ENCODE peak calls at places on chromosomes 1 and 21, in eight cellular contexts. One of them, this sample, is unnamed. For H3K4me1, the result is how much of the 10 kb centered on the place peaks cover.

GRCh38 chr1:190754769-190755168 is 277.1 kb upstream of the BRINP3 start:
- DNase-seq in breast epithelium: no peak
- DNase-seq in suprapubic skin: no peak
- DNase-seq in K562: no peak
- DNase-seq in GM23338: no peak
- DNase-seq in SK-N-SH: peak
- DNase-seq in transverse colon: no peak
- DNase-seq in spleen: no peak
- DNase-seq in this sample: no peak

GRCh38 chr1:110192541-110192940 is 17.6 kb upstream of the KCNC4 start:
- DNase-seq in breast epithelium: no peak
- DNase-seq in suprapubic skin: no peak
- DNase-seq in K562: no peak
- DNase-seq in GM23338: no peak
- DNase-seq in SK-N-SH: no peak
- DNase-seq in transverse colon: no peak
- DNase-seq in spleen: no peak
- DNase-seq in this sample: no peak

GRCh38 chr1:247857069-247857985 is at the start of gene TRIM58:
- DNase-seq in breast epithelium: no peak
- DNase-seq in suprapubic skin: no peak
- DNase-seq in K562: peak
- DNase-seq in GM23338: peak
- DNase-seq in SK-N-SH: peak
- DNase-seq in transverse colon: peak
- DNase-seq in spleen: peak
- DNase-seq in this sample: no peak

GRCh38 chr1:202664083-202664482 is 46.2 kb downstream of the SYT2 start:
- DNase-seq in breast epithelium: no peak
- DNase-seq in suprapubic skin: no peak
- DNase-seq in K562: no peak
- DNase-seq in GM23338: no peak
- DNase-seq in SK-N-SH: no peak
- DNase-seq in transverse colon: no peak
- DNase-seq in spleen: no peak
- DNase-seq in this sample: no peak

GRCh38 chr1:116268211-116268610 is 104.8 kb upstream of the ATP1A1 start:
- DNase-seq in breast epithelium: peak
- DNase-seq in suprapubic skin: no peak
- DNase-seq in K562: no peak
- DNase-seq in GM23338: no peak
- DNase-seq in SK-N-SH: no peak
- DNase-seq in transverse colon: peak
- DNase-seq in spleen: no peak
- DNase-seq in this sample: no peak

GRCh38 chr21:43767980-43768867 is 7.9 kb downstream of the CSTB start:
- DNase-seq in breast epithelium: no peak
- DNase-seq in suprapubic skin: no peak
- DNase-seq in K562: peak
- DNase-seq in GM23338: peak
- DNase-seq in SK-N-SH: no peak
- DNase-seq in transverse colon: peak
- DNase-seq in spleen: no peak
- DNase-seq in this sample: no peak

GRCh38 chr21:43721939-43722338 is 3.0 kb downstream of the PDXK start:
- DNase-seq in breast epithelium: no peak
- DNase-seq in suprapubic skin: no peak
- DNase-seq in K562: no peak
- DNase-seq in GM23338: no peak
- DNase-seq in SK-N-SH: no peak
- DNase-seq in transverse colon: no peak
- DNase-seq in spleen: no peak
- DNase-seq in this sample: no peak

GRCh38 chr1:9404541-9404940 is 111.8 kb downstream of the SPSB1 start:
- DNase-seq in breast epithelium: no peak
- DNase-seq in suprapubic skin: no peak
- DNase-seq in K562: no peak
- DNase-seq in GM23338: no peak
- DNase-seq in SK-N-SH: no peak
- DNase-seq in transverse colon: no peak
- DNase-seq in spleen: no peak
- DNase-seq in this sample: no peak

GRCh38 chr1:22804969-22805671 is 94.5 kb downstream of the EPHB2 start:
- DNase-seq in breast epithelium: no peak
- DNase-seq in suprapubic skin: no peak
- DNase-seq in K562: no peak
- DNase-seq in GM23338: no peak
- DNase-seq in SK-N-SH: no peak
- DNase-seq in transverse colon: no peak
- DNase-seq in spleen: no peak
- DNase-seq in this sample: no peak

GRCh38 chr1:146034976-146035469 is 13.5 kb upstream of the HJV start:
- DNase-seq in breast epithelium: no peak
- DNase-seq in suprapubic skin: no peak
- DNase-seq in K562: no peak
- DNase-seq in GM23338: peak
- DNase-seq in SK-N-SH: no peak
- DNase-seq in transverse colon: no peak
- DNase-seq in spleen: no peak
- DNase-seq in this sample: no peak

GRCh38 chr1:60911980-60912692 is 170.2 kb upstream of the NFIA start:
- DNase-seq in breast epithelium: no peak
- DNase-seq in suprapubic skin: no peak
- DNase-seq in K562: no peak
- DNase-seq in GM23338: peak
- DNase-seq in SK-N-SH: no peak
- DNase-seq in transverse colon: no peak
- DNase-seq in spleen: no peak
- DNase-seq in this sample: no peak

GRCh38 chr1:25875154-25875855 is at the start of gene PAQR7:
- DNase-seq in breast epithelium: peak
- DNase-seq in suprapubic skin: peak
- DNase-seq in K562: peak
- DNase-seq in GM23338: peak
- DNase-seq in SK-N-SH: peak
- DNase-seq in transverse colon: peak
- DNase-seq in spleen: peak
- DNase-seq in this sample: no peak

GRCh38 chr1:59967141-59967697 is 40.6 kb upstream of the CYP2J2 start:
- DNase-seq in breast epithelium: no peak
- DNase-seq in suprapubic skin: no peak
- DNase-seq in K562: peak
- DNase-seq in GM23338: no peak
- DNase-seq in SK-N-SH: peak
- DNase-seq in transverse colon: no peak
- DNase-seq in spleen: no peak
- DNase-seq in this sample: no peak

GRCh38 chr1:43530483-43531452 is at the start of gene PTPRF:
- DNase-seq in breast epithelium: no peak
- DNase-seq in suprapubic skin: no peak
- DNase-seq in K562: peak
- DNase-seq in GM23338: peak
- DNase-seq in SK-N-SH: peak
- DNase-seq in transverse colon: peak
- DNase-seq in spleen: peak
- DNase-seq in this sample: no peak

GRCh38 chr1:107594541-107594940 is 370.4 kb downstream of the VAV3 start:
- DNase-seq in breast epithelium: no peak
- DNase-seq in suprapubic skin: no peak
- DNase-seq in K562: no peak
- DNase-seq in GM23338: no peak
- DNase-seq in SK-N-SH: no peak
- DNase-seq in transverse colon: no peak
- DNase-seq in spleen: no peak
- DNase-seq in this sample: no peak

GRCh38 chr1:6832789-6833188 is 47.5 kb downstream of the CAMTA1 start:
- DNase-seq in breast epithelium: no peak
- DNase-seq in suprapubic skin: no peak
- DNase-seq in K562: no peak
- DNase-seq in GM23338: no peak
- DNase-seq in SK-N-SH: no peak
- DNase-seq in transverse colon: no peak
- DNase-seq in spleen: no peak
- DNase-seq in this sample: no peak

GRCh38 chr1:167720965-167721616 is 691 bp upstream of the MPZL1 start:
- DNase-seq in breast epithelium: no peak
- DNase-seq in suprapubic skin: no peak
- DNase-seq in K562: no peak
- DNase-seq in GM23338: no peak
- DNase-seq in SK-N-SH: peak
- DNase-seq in transverse colon: peak
- DNase-seq in spleen: no peak
- DNase-seq in this sample: no peak

GRCh38 chr1:93865253-93865652 is 13.8 kb downstream of the DNTTIP2 start:
- DNase-seq in breast epithelium: no peak
- DNase-seq in suprapubic skin: no peak
- DNase-seq in K562: no peak
- DNase-seq in GM23338: no peak
- DNase-seq in SK-N-SH: no peak
- DNase-seq in transverse colon: no peak
- DNase-seq in spleen: no peak
- DNase-seq in this sample: no peak

GRCh38 chr1:66237722-66238479 is 296.1 kb upstream of the SGIP1 start:
- DNase-seq in breast epithelium: no peak
- DNase-seq in suprapubic skin: no peak
- DNase-seq in K562: no peak
- DNase-seq in GM23338: no peak
- DNase-seq in SK-N-SH: no peak
- DNase-seq in transverse colon: no peak
- DNase-seq in spleen: no peak
- DNase-seq in this sample: no peak

GRCh38 chr1:47436979-47437517 is 796 bp upstream of the FOXD2 start:
- DNase-seq in breast epithelium: no peak
- DNase-seq in suprapubic skin: no peak
- DNase-seq in K562: no peak
- DNase-seq in GM23338: peak
- DNase-seq in SK-N-SH: peak
- DNase-seq in transverse colon: no peak
- DNase-seq in spleen: no peak
- DNase-seq in this sample: no peak

GRCh38 chr1:155801149-155801548 is 55.9 kb downstream of the GON4L start:
- DNase-seq in breast epithelium: no peak
- DNase-seq in suprapubic skin: no peak
- DNase-seq in K562: no peak
- DNase-seq in GM23338: no peak
- DNase-seq in SK-N-SH: no peak
- DNase-seq in transverse colon: no peak
- DNase-seq in spleen: no peak
- DNase-seq in this sample: no peak

GRCh38 chr1:24205701-24206464 is 18.8 kb upstream of the IFNLR1 start:
- DNase-seq in breast epithelium: no peak
- DNase-seq in suprapubic skin: no peak
- DNase-seq in K562: no peak
- DNase-seq in GM23338: no peak
- DNase-seq in SK-N-SH: no peak
- DNase-seq in transverse colon: no peak
- DNase-seq in spleen: no peak
- DNase-seq in this sample: no peak

GRCh38 chr1:234542211-234542850 is 63.4 kb upstream of the TARBP1 start:
- DNase-seq in breast epithelium: no peak
- DNase-seq in suprapubic skin: no peak
- DNase-seq in K562: no peak
- DNase-seq in GM23338: no peak
- DNase-seq in SK-N-SH: no peak
- DNase-seq in transverse colon: no peak
- DNase-seq in spleen: no peak
- DNase-seq in this sample: no peak

GRCh38 chr1:40379785-40380452 is 6.4 kb downstream of the SMAP2 start:
- DNase-seq in breast epithelium: no peak
- DNase-seq in suprapubic skin: no peak
- DNase-seq in K562: no peak
- DNase-seq in GM23338: no peak
- DNase-seq in SK-N-SH: no peak
- DNase-seq in transverse colon: no peak
- DNase-seq in spleen: no peak
- DNase-seq in this sample: no peak

GRCh38 chr1:40382601-40383000 is 9.1 kb downstream of the SMAP2 start:
- DNase-seq in breast epithelium: no peak
- DNase-seq in suprapubic skin: no peak
- DNase-seq in K562: no peak
- DNase-seq in GM23338: no peak
- DNase-seq in SK-N-SH: no peak
- DNase-seq in transverse colon: no peak
- DNase-seq in spleen: no peak
- DNase-seq in this sample: no peak

GRCh38 chr1:40382110-40382464 is 8.6 kb downstream of the SMAP2 start:
- DNase-seq in breast epithelium: no peak
- DNase-seq in suprapubic skin: no peak
- DNase-seq in K562: no peak
- DNase-seq in GM23338: no peak
- DNase-seq in SK-N-SH: no peak
- DNase-seq in transverse colon: no peak
- DNase-seq in spleen: no peak
- DNase-seq in this sample: no peak

GRCh38 chr1:40380817-40381216 is 7.3 kb downstream of the SMAP2 start:
- DNase-seq in breast epithelium: no peak
- DNase-seq in suprapubic skin: no peak
- DNase-seq in K562: no peak
- DNase-seq in GM23338: no peak
- DNase-seq in SK-N-SH: no peak
- DNase-seq in transverse colon: no peak
- DNase-seq in spleen: no peak
- DNase-seq in this sample: no peak

GRCh38 chr1:40381268-40382109 is 8.0 kb downstream of the SMAP2 start:
- DNase-seq in breast epithelium: no peak
- DNase-seq in suprapubic skin: no peak
- DNase-seq in K562: no peak
- DNase-seq in GM23338: no peak
- DNase-seq in SK-N-SH: no peak
- DNase-seq in transverse colon: no peak
- DNase-seq in spleen: no peak
- DNase-seq in this sample: no peak
- TF ChIP-seq POLR2AphosphoS5 in breast epithelium: no peak
- TF ChIP-seq POLR2AphosphoS5 in suprapubic skin: no peak
- TF ChIP-seq POLR2AphosphoS5 in K562: no peak
- TF ChIP-seq POLR2AphosphoS5 in GM23338: no peak
- TF ChIP-seq POLR2AphosphoS5 in SK-N-SH: no peak
- TF ChIP-seq POLR2AphosphoS5 in transverse colon: peak
- TF ChIP-seq POLR2AphosphoS5 in spleen: peak
- TF ChIP-seq POLR2AphosphoS5 in this sample: no peak

GRCh38 chr1:162565460-162565859 is 3.9 kb downstream of the UAP1 start:
- DNase-seq in breast epithelium: no peak
- DNase-seq in suprapubic skin: no peak
- DNase-seq in K562: no peak
- DNase-seq in GM23338: no peak
- DNase-seq in SK-N-SH: no peak
- DNase-seq in transverse colon: no peak
- DNase-seq in spleen: no peak
- DNase-seq in this sample: no peak
- H3K4me1 ChIP-seq in breast epithelium: under half
- H3K4me1 ChIP-seq in suprapubic skin: under half
- H3K4me1 ChIP-seq in K562: under half
- H3K4me1 ChIP-seq in GM23338: under half
- H3K4me1 ChIP-seq in SK-N-SH: under half
- H3K4me1 ChIP-seq in transverse colon: under half
- H3K4me1 ChIP-seq in spleen: under half
- H3K4me1 ChIP-seq in this sample: half or more

GRCh38 chr1:38905985-38906384 is 24.6 kb upstream of the GJA9 start:
- DNase-seq in breast epithelium: no peak
- DNase-seq in suprapubic skin: no peak
- DNase-seq in K562: no peak
- DNase-seq in GM23338: no peak
- DNase-seq in SK-N-SH: no peak
- DNase-seq in transverse colon: no peak
- DNase-seq in spleen: no peak
- DNase-seq in this sample: no peak
- TF ChIP-seq CTCF in breast epithelium: no peak
- TF ChIP-seq CTCF in suprapubic skin: no peak
- TF ChIP-seq CTCF in K562: no peak
- TF ChIP-seq CTCF in GM23338: no peak
- TF ChIP-seq CTCF in SK-N-SH: no peak
- TF ChIP-seq CTCF in transverse colon: no peak
- TF ChIP-seq CTCF in spleen: no peak
- TF ChIP-seq CTCF in this sample: no peak

GRCh38 chr1:205441318-205441633 is 14.6 kb downstream of the BLACAT1 start:
- DNase-seq in breast epithelium: no peak
- DNase-seq in suprapubic skin: no peak
- DNase-seq in K562: no peak
- DNase-seq in GM23338: no peak
- DNase-seq in SK-N-SH: no peak
- DNase-seq in transverse colon: no peak
- DNase-seq in spleen: no peak
- DNase-seq in this sample: no peak
- TF ChIP-seq POLR2AphosphoS5 in breast epithelium: no peak
- TF ChIP-seq POLR2AphosphoS5 in suprapubic skin: no peak
- TF ChIP-seq POLR2AphosphoS5 in K562: no peak
- TF ChIP-seq POLR2AphosphoS5 in GM23338: no peak
- TF ChIP-seq POLR2AphosphoS5 in SK-N-SH: no peak
- TF ChIP-seq POLR2AphosphoS5 in transverse colon: peak
- TF ChIP-seq POLR2AphosphoS5 in spleen: no peak
- TF ChIP-seq POLR2AphosphoS5 in this sample: no peak